ENCODE peak calls at places on chromosomes 16 and 17, in six cellular contexts. One of them, this sample, is unnamed.

GRCh38 chr17:59377410-59377809 is 46.0 kb downstream of the YPEL2 start:
- DNase-seq in body of pancreas: no peak
- DNase-seq in prostate gland: no peak
- DNase-seq in HCT116: no peak
- DNase-seq in ovary: no peak
- DNase-seq in A549: no peak
- DNase-seq in this sample: no peak

GRCh38 chr17:4163951-4164350 is 21.0 kb downstream of the CYB5D2 start:
- DNase-seq in body of pancreas: no peak
- DNase-seq in prostate gland: no peak
- DNase-seq in HCT116: no peak
- DNase-seq in ovary: no peak
- DNase-seq in A549: peak
- DNase-seq in this sample: peak

GRCh38 chr17:76193616-76194015 is 46.7 kb downstream of the RNF157 start:
- DNase-seq in body of pancreas: no peak
- DNase-seq in prostate gland: no peak
- DNase-seq in HCT116: no peak
- DNase-seq in ovary: no peak
- DNase-seq in A549: no peak
- DNase-seq in this sample: no peak

GRCh38 chr17:511833-512251 is 159.2 kb upstream of the RPH3AL start:
- DNase-seq in body of pancreas: no peak
- DNase-seq in prostate gland: no peak
- DNase-seq in HCT116: no peak
- DNase-seq in ovary: no peak
- DNase-seq in A549: no peak
- DNase-seq in this sample: no peak

GRCh38 chr17:34313164-34313563 is 6.1 kb upstream of the CCL8 start:
- DNase-seq in body of pancreas: no peak
- DNase-seq in prostate gland: no peak
- DNase-seq in HCT116: no peak
- DNase-seq in ovary: no peak
- DNase-seq in A549: no peak
- DNase-seq in this sample: no peak

GRCh38 chr17:2215616-2216364 is 87.8 kb downstream of the SMG6 start:
- DNase-seq in body of pancreas: peak
- DNase-seq in prostate gland: no peak
- DNase-seq in HCT116: no peak
- DNase-seq in ovary: peak
- DNase-seq in A549: no peak
- DNase-seq in this sample: peak

GRCh38 chr17:41734139-41734948 is at the start of gene HAP1:
- DNase-seq in body of pancreas: peak
- DNase-seq in prostate gland: peak
- DNase-seq in HCT116: no peak
- DNase-seq in ovary: no peak
- DNase-seq in A549: peak
- DNase-seq in this sample: no peak

GRCh38 chr17:7854078-7854777 is 638 bp upstream of the TMEM88 start:
- DNase-seq in body of pancreas: no peak
- DNase-seq in prostate gland: no peak
- DNase-seq in HCT116: no peak
- DNase-seq in ovary: peak
- DNase-seq in A549: no peak
- DNase-seq in this sample: peak

GRCh38 chr16:87657621-87658192 is 55.4 kb downstream of the JPH3 start:
- DNase-seq in body of pancreas: no peak
- DNase-seq in prostate gland: no peak
- DNase-seq in HCT116: peak
- DNase-seq in ovary: no peak
- DNase-seq in A549: peak
- DNase-seq in this sample: no peak

GRCh38 chr17:50021681-50022370 is 26.8 kb upstream of the DLX3 start:
- DNase-seq in body of pancreas: no peak
- DNase-seq in prostate gland: no peak
- DNase-seq in HCT116: no peak
- DNase-seq in ovary: no peak
- DNase-seq in A549: no peak
- DNase-seq in this sample: peak

GRCh38 chr17:64406321-64407200 is 15.9 kb upstream of the PECAM1 start:
- DNase-seq in body of pancreas: peak
- DNase-seq in prostate gland: no peak
- DNase-seq in HCT116: no peak
- DNase-seq in ovary: peak
- DNase-seq in A549: peak
- DNase-seq in this sample: peak

GRCh38 chr16:89557230-89557935 is 3.1 kb upstream of the RPL13 start:
- DNase-seq in body of pancreas: peak
- DNase-seq in prostate gland: peak
- DNase-seq in HCT116: peak
- DNase-seq in ovary: peak
- DNase-seq in A549: peak
- DNase-seq in this sample: peak

GRCh38 chr16:51355195-51355594 is 204.1 kb upstream of the SALL1 start:
- DNase-seq in body of pancreas: no peak
- DNase-seq in prostate gland: no peak
- DNase-seq in HCT116: no peak
- DNase-seq in ovary: no peak
- DNase-seq in A549: no peak
- DNase-seq in this sample: no peak

GRCh38 chr17:45846646-45847045 is 2.0 kb downstream of the SPPL2C start:
- DNase-seq in body of pancreas: no peak
- DNase-seq in prostate gland: no peak
- DNase-seq in HCT116: no peak
- DNase-seq in ovary: no peak
- DNase-seq in A549: no peak
- DNase-seq in this sample: no peak

GRCh38 chr16:13999895-14000425 is 71.2 kb upstream of the MRTFB start:
- DNase-seq in body of pancreas: no peak
- DNase-seq in prostate gland: no peak
- DNase-seq in HCT116: no peak
- DNase-seq in ovary: no peak
- DNase-seq in A549: no peak
- DNase-seq in this sample: no peak

GRCh38 chr17:42842286-42842685 is 2.1 kb upstream of the AOC2 start:
- DNase-seq in body of pancreas: no peak
- DNase-seq in prostate gland: no peak
- DNase-seq in HCT116: no peak
- DNase-seq in ovary: no peak
- DNase-seq in A549: no peak
- DNase-seq in this sample: no peak

GRCh38 chr17:80760501-80760900 is 215.9 kb downstream of the RPTOR start:
- DNase-seq in body of pancreas: peak
- DNase-seq in prostate gland: peak
- DNase-seq in HCT116: no peak
- DNase-seq in ovary: no peak
- DNase-seq in A549: no peak
- DNase-seq in this sample: no peak

GRCh38 chr16:85464342-85465305 is 148.5 kb upstream of the GSE1 start:
- DNase-seq in body of pancreas: no peak
- DNase-seq in prostate gland: no peak
- DNase-seq in HCT116: no peak
- DNase-seq in ovary: no peak
- DNase-seq in A549: no peak
- DNase-seq in this sample: no peak

GRCh38 chr16:8581923-8582580 is 8.3 kb downstream of the TMEM114 start:
- DNase-seq in body of pancreas: peak
- DNase-seq in prostate gland: no peak
- DNase-seq in HCT116: no peak
- DNase-seq in ovary: no peak
- DNase-seq in A549: no peak
- DNase-seq in this sample: peak

GRCh38 chr17:49952912-49953497 is 16.0 kb upstream of the DLX4 start:
- DNase-seq in body of pancreas: no peak
- DNase-seq in prostate gland: no peak
- DNase-seq in HCT116: no peak
- DNase-seq in ovary: peak
- DNase-seq in A549: no peak
- DNase-seq in this sample: no peak

GRCh38 chr17:44628234-44629188 is 27.8 kb upstream of the MEIOC start:
- DNase-seq in body of pancreas: peak
- DNase-seq in prostate gland: no peak
- DNase-seq in HCT116: no peak
- DNase-seq in ovary: peak
- DNase-seq in A549: no peak
- DNase-seq in this sample: no peak

GRCh38 chr17:44627513-44627912 is 28.8 kb upstream of the MEIOC start:
- DNase-seq in body of pancreas: no peak
- DNase-seq in prostate gland: no peak
- DNase-seq in HCT116: no peak
- DNase-seq in ovary: no peak
- DNase-seq in A549: no peak
- DNase-seq in this sample: no peak

DNA sequence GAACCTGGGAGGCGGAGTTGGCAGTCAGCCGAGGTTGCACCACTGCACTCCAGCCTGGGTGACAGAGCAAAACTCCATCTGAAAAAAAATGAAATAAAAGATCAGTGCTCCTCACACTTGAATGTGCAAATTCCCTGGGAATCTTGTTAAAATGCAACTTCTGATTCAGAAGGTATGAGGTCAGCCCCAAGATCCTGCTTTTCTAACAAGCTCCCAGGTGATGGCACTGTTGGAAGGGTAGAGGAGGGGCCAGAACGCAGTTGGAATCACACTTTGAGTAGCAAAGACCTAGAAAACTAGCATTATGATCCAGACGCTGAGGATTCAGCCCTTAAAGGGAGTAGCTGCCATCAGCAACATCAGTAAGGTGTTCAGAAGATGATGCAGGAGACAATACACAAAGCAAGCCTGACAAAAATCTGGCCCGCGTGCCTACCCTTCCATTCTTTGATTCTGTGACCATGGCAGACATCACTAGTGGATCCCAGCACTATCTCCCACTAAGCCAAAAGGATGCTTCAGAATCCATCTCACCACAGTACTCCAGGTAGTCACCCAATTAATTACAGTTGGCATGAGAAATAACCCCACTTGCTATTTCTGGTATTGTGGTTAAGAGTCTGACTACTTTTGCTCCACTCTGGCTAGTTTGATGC is 33.1 kb upstream of the MEIOC start:
- DNase-seq in body of pancreas: no peak
- DNase-seq in prostate gland: no peak
- DNase-seq in HCT116: peak
- DNase-seq in ovary: no peak
- DNase-seq in A549: peak
- DNase-seq in this sample: no peak
- TF ChIP-seq CTCF in body of pancreas: no peak
- TF ChIP-seq CTCF in prostate gland: no peak
- TF ChIP-seq CTCF in HCT116: no peak
- TF ChIP-seq CTCF in ovary: no peak
- TF ChIP-seq CTCF in A549: peak
- TF ChIP-seq CTCF in this sample: no peak

GRCh38 chr17:65697661-65698060 is 136.2 kb upstream of the AXIN2 start:
- DNase-seq in body of pancreas: no peak
- DNase-seq in prostate gland: peak
- DNase-seq in HCT116: no peak
- DNase-seq in ovary: no peak
- DNase-seq in A549: no peak
- DNase-seq in this sample: no peak

GRCh38 chr17:65696739-65697394 is 135.4 kb upstream of the AXIN2 start:
- DNase-seq in body of pancreas: no peak
- DNase-seq in prostate gland: no peak
- DNase-seq in HCT116: no peak
- DNase-seq in ovary: no peak
- DNase-seq in A549: no peak
- DNase-seq in this sample: no peak

GRCh38 chr17:65694601-65695000 is 133.2 kb upstream of the AXIN2 start:
- DNase-seq in body of pancreas: no peak
- DNase-seq in prostate gland: no peak
- DNase-seq in HCT116: no peak
- DNase-seq in ovary: no peak
- DNase-seq in A549: no peak
- DNase-seq in this sample: no peak

GRCh38 chr17:65699459-65699858 is 138.0 kb upstream of the AXIN2 start:
- DNase-seq in body of pancreas: no peak
- DNase-seq in prostate gland: no peak
- DNase-seq in HCT116: no peak
- DNase-seq in ovary: no peak
- DNase-seq in A549: no peak
- DNase-seq in this sample: no peak

GRCh38 chr17:65698381-65699061 is 137.1 kb upstream of the AXIN2 start:
- DNase-seq in body of pancreas: peak
- DNase-seq in prostate gland: no peak
- DNase-seq in HCT116: no peak
- DNase-seq in ovary: no peak
- DNase-seq in A549: peak
- DNase-seq in this sample: no peak
- H3K4me3 ChIP-seq in body of pancreas: no peak
- H3K4me3 ChIP-seq in prostate gland: no peak
- H3K4me3 ChIP-seq in HCT116: no peak
- H3K4me3 ChIP-seq in ovary: no peak
- H3K4me3 ChIP-seq in A549: no peak
- H3K4me3 ChIP-seq in this sample: no peak

GRCh38 chr16:188674-189073 is 8.4 kb downstream of the HBQ1 start:
- DNase-seq in body of pancreas: no peak
- DNase-seq in prostate gland: no peak
- DNase-seq in HCT116: no peak
- DNase-seq in ovary: no peak
- DNase-seq in A549: no peak
- DNase-seq in this sample: no peak
- TF ChIP-seq POLR2A in body of pancreas: no peak
- TF ChIP-seq POLR2A in prostate gland: no peak
- TF ChIP-seq POLR2A in HCT116: no peak
- TF ChIP-seq POLR2A in ovary: no peak
- TF ChIP-seq POLR2A in A549: no peak
- TF ChIP-seq POLR2A in this sample: no peak

GRCh38 chr17:58100506-58100905 is 17.3 kb downstream of the DYNLL2 start:
- DNase-seq in body of pancreas: no peak
- DNase-seq in prostate gland: no peak
- DNase-seq in HCT116: no peak
- DNase-seq in ovary: no peak
- DNase-seq in A549: no peak
- DNase-seq in this sample: no peak

GRCh38 chr17:58092797-58093385 is 9.7 kb downstream of the DYNLL2 start:
- DNase-seq in body of pancreas: no peak
- DNase-seq in prostate gland: no peak
- DNase-seq in HCT116: no peak
- DNase-seq in ovary: no peak
- DNase-seq in A549: no peak
- DNase-seq in this sample: no peak

GRCh38 chr17:58094118-58094517 is 10.9 kb downstream of the DYNLL2 start:
- DNase-seq in body of pancreas: no peak
- DNase-seq in prostate gland: no peak
- DNase-seq in HCT116: no peak
- DNase-seq in ovary: no peak
- DNase-seq in A549: no peak
- DNase-seq in this sample: no peak

GRCh38 chr17:58097384-58098088 is 14.3 kb downstream of the DYNLL2 start:
- DNase-seq in body of pancreas: no peak
- DNase-seq in prostate gland: no peak
- DNase-seq in HCT116: no peak
- DNase-seq in ovary: no peak
- DNase-seq in A549: no peak
- DNase-seq in this sample: no peak

DNA sequence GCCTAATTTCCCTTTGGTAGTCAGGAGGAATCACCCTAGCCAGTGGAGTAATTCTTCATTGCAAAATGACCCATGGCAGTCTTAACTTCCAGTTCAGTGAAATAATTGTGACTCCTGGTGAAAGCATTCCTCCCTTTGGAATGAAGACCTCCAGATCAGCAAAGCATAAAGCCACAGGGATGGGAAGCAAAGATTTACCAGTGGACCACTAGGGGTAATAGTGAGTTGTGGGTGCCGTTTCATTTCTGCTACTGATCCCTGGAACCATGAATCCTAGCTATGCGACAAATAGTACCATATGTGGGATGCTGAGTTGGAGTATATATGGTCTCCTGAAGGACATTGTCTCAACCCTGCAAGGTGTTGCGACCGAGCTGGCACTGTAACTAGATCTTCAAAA is 13.7 kb downstream of the DYNLL2 start:
- DNase-seq in body of pancreas: no peak
- DNase-seq in prostate gland: no peak
- DNase-seq in HCT116: no peak
- DNase-seq in ovary: no peak
- DNase-seq in A549: no peak
- DNase-seq in this sample: no peak
- TF ChIP-seq CTCF in body of pancreas: no peak
- TF ChIP-seq CTCF in prostate gland: no peak
- TF ChIP-seq CTCF in HCT116: no peak
- TF ChIP-seq CTCF in ovary: no peak
- TF ChIP-seq CTCF in A549: no peak
- TF ChIP-seq CTCF in this sample: no peak